ENCODE peak calls at places on chromosomes 11 and 22, in seven cellular contexts. One of them, this sample, is unnamed.

GRCh38 chr11:44002191-44003093 is 45.3 kb upstream of the ACCSL start:
- DNase-seq in NCI-H2029: no peak
- DNase-seq in kidney tubule cell: no peak
- DNase-seq in neuronal stem cell: no peak
- DNase-seq in activated T-cell treated with anti-CD3 and anti-CD28 coated beads, Interleukin-2, amount 50 U/mL, for 24 hours: no peak
- DNase-seq in left ventricle myocardium superior: no peak
- DNase-seq in HT1080: no peak
- DNase-seq in this sample: no peak

GRCh38 chr11:4826425-4826824 is 5.3 kb downstream of the OR51F2 start:
- DNase-seq in NCI-H2029: peak; percentile 43
- DNase-seq in kidney tubule cell: peak; percentile 29
- DNase-seq in neuronal stem cell: no peak
- DNase-seq in activated T-cell treated with anti-CD3 and anti-CD28 coated beads, Interleukin-2, amount 50 U/mL, for 24 hours: no peak
- DNase-seq in left ventricle myocardium superior: no peak
- DNase-seq in HT1080: peak; percentile 18
- DNase-seq in this sample: no peak

GRCh38 chr11:111604392-111605009 is 2.3 kb downstream of the SIK2 start:
- DNase-seq in NCI-H2029: peak; percentile 67
- DNase-seq in kidney tubule cell: peak; percentile 69
- DNase-seq in neuronal stem cell: peak; percentile 40
- DNase-seq in activated T-cell treated with anti-CD3 and anti-CD28 coated beads, Interleukin-2, amount 50 U/mL, for 24 hours: no peak
- DNase-seq in left ventricle myocardium superior: no peak
- DNase-seq in HT1080: peak; percentile 51
- DNase-seq in this sample: no peak

GRCh38 chr11:86888164-86888977 is 66.8 kb downstream of the FZD4 start:
- DNase-seq in NCI-H2029: no peak
- DNase-seq in kidney tubule cell: peak; percentile 13
- DNase-seq in neuronal stem cell: no peak
- DNase-seq in activated T-cell treated with anti-CD3 and anti-CD28 coated beads, Interleukin-2, amount 50 U/mL, for 24 hours: no peak
- DNase-seq in left ventricle myocardium superior: no peak
- DNase-seq in HT1080: peak; percentile 33
- DNase-seq in this sample: no peak

GRCh38 chr22:20243545-20244249 is 24.4 kb downstream of the RTN4R start:
- DNase-seq in NCI-H2029: peak; percentile 83
- DNase-seq in kidney tubule cell: peak; percentile 65
- DNase-seq in neuronal stem cell: no peak
- DNase-seq in activated T-cell treated with anti-CD3 and anti-CD28 coated beads, Interleukin-2, amount 50 U/mL, for 24 hours: peak; percentile 73
- DNase-seq in left ventricle myocardium superior: peak; percentile 75
- DNase-seq in HT1080: peak; percentile 67
- DNase-seq in this sample: peak; percentile 88

GRCh38 chr22:43270314-43270908 is 72.8 kb downstream of the SCUBE1 start:
- DNase-seq in NCI-H2029: no peak
- DNase-seq in kidney tubule cell: no peak
- DNase-seq in neuronal stem cell: no peak
- DNase-seq in activated T-cell treated with anti-CD3 and anti-CD28 coated beads, Interleukin-2, amount 50 U/mL, for 24 hours: no peak
- DNase-seq in left ventricle myocardium superior: no peak
- DNase-seq in HT1080: peak; percentile 53
- DNase-seq in this sample: no peak

GRCh38 chr11:111836162-111836561 is 35.2 kb downstream of the ALG9 start:
- DNase-seq in NCI-H2029: no peak
- DNase-seq in kidney tubule cell: no peak
- DNase-seq in neuronal stem cell: no peak
- DNase-seq in activated T-cell treated with anti-CD3 and anti-CD28 coated beads, Interleukin-2, amount 50 U/mL, for 24 hours: no peak
- DNase-seq in left ventricle myocardium superior: no peak
- DNase-seq in HT1080: no peak
- DNase-seq in this sample: no peak

GRCh38 chr11:69393865-69394233 is 87.6 kb upstream of the LINC01488 start:
- DNase-seq in NCI-H2029: no peak
- DNase-seq in kidney tubule cell: no peak
- DNase-seq in neuronal stem cell: no peak
- DNase-seq in activated T-cell treated with anti-CD3 and anti-CD28 coated beads, Interleukin-2, amount 50 U/mL, for 24 hours: no peak
- DNase-seq in left ventricle myocardium superior: no peak
- DNase-seq in HT1080: no peak
- DNase-seq in this sample: peak; percentile 64

GRCh38 chr22:43376765-43377485 is 33.8 kb upstream of the SCUBE1 start:
- DNase-seq in NCI-H2029: no peak
- DNase-seq in kidney tubule cell: no peak
- DNase-seq in neuronal stem cell: no peak
- DNase-seq in activated T-cell treated with anti-CD3 and anti-CD28 coated beads, Interleukin-2, amount 50 U/mL, for 24 hours: peak; percentile 39
- DNase-seq in left ventricle myocardium superior: no peak
- DNase-seq in HT1080: no peak
- DNase-seq in this sample: no peak

GRCh38 chr11:34830035-34830434 is 86.1 kb downstream of the APIP start:
- DNase-seq in NCI-H2029: peak; percentile 84
- DNase-seq in kidney tubule cell: no peak
- DNase-seq in neuronal stem cell: no peak
- DNase-seq in activated T-cell treated with anti-CD3 and anti-CD28 coated beads, Interleukin-2, amount 50 U/mL, for 24 hours: no peak
- DNase-seq in left ventricle myocardium superior: no peak
- DNase-seq in HT1080: no peak
- DNase-seq in this sample: no peak

GRCh38 chr11:132686827-132687370 is 845.4 kb downstream of the OPCML start:
- DNase-seq in NCI-H2029: no peak
- DNase-seq in kidney tubule cell: no peak
- DNase-seq in neuronal stem cell: no peak
- DNase-seq in activated T-cell treated with anti-CD3 and anti-CD28 coated beads, Interleukin-2, amount 50 U/mL, for 24 hours: no peak
- DNase-seq in left ventricle myocardium superior: no peak
- DNase-seq in HT1080: no peak
- DNase-seq in this sample: no peak